ENCODE peak calls at places on chromosomes 7 and 10, in eight cellular contexts. One of them, this sample, is unnamed.
A peak's percentile ranks its signal among the peaks of the same experiment; 100 is the strongest.

GRCh38 chr10:80488539-80489066 is 34.5 kb downstream of the TSPAN14 start:
- DNase-seq in suprapubic skin: no peak
- DNase-seq in cardiac fibroblast: no peak
- DNase-seq in ovary: no peak
- DNase-seq in astrocyte of the spinal cord: no peak
- DNase-seq in foreskin fibroblast: no peak
- DNase-seq in fibroblast of lung: no peak
- DNase-seq in pancreas: peak; percentile 9
- DNase-seq in this sample: no peak

GRCh38 chr7:74452748-74453320 is 872 bp upstream of the GTF2IRD1 start:
- DNase-seq in suprapubic skin: no peak
- DNase-seq in cardiac fibroblast: no peak
- DNase-seq in ovary: peak; percentile 69
- DNase-seq in astrocyte of the spinal cord: peak; percentile 50
- DNase-seq in foreskin fibroblast: peak; percentile 48
- DNase-seq in fibroblast of lung: peak; percentile 81
- DNase-seq in pancreas: no peak
- DNase-seq in this sample: peak; percentile 22

GRCh38 chr7:140214075-140214684 is 37.4 kb upstream of the KDM7A start:
- DNase-seq in suprapubic skin: peak; percentile 83
- DNase-seq in cardiac fibroblast: peak; percentile 46
- DNase-seq in ovary: no peak
- DNase-seq in astrocyte of the spinal cord: peak; percentile 52
- DNase-seq in foreskin fibroblast: no peak
- DNase-seq in fibroblast of lung: peak; percentile 27
- DNase-seq in pancreas: peak; percentile 91
- DNase-seq in this sample: peak; percentile 48

GRCh38 chr10:641149-642010 is 48.1 kb downstream of the DIP2C start:
- DNase-seq in suprapubic skin: peak; percentile 53
- DNase-seq in cardiac fibroblast: no peak
- DNase-seq in ovary: no peak
- DNase-seq in astrocyte of the spinal cord: no peak
- DNase-seq in foreskin fibroblast: no peak
- DNase-seq in fibroblast of lung: no peak
- DNase-seq in pancreas: no peak
- DNase-seq in this sample: no peak

GRCh38 chr10:35447693-35448407 is 111.5 kb downstream of the CCNY start:
- DNase-seq in suprapubic skin: no peak
- DNase-seq in cardiac fibroblast: peak; percentile 77
- DNase-seq in ovary: no peak
- DNase-seq in astrocyte of the spinal cord: peak; percentile 72
- DNase-seq in foreskin fibroblast: peak; percentile 30
- DNase-seq in fibroblast of lung: peak; percentile 32
- DNase-seq in pancreas: no peak
- DNase-seq in this sample: peak; percentile 82

GRCh38 chr7:157926107-157926506 is 589.3 kb downstream of the DNAJB6 start:
- DNase-seq in suprapubic skin: no peak
- DNase-seq in cardiac fibroblast: no peak
- DNase-seq in ovary: no peak
- DNase-seq in astrocyte of the spinal cord: no peak
- DNase-seq in foreskin fibroblast: no peak
- DNase-seq in fibroblast of lung: no peak
- DNase-seq in pancreas: no peak
- DNase-seq in this sample: no peak

GRCh38 chr7:17681965-17682364 is 258.3 kb downstream of the SNX13 start:
- DNase-seq in suprapubic skin: no peak
- DNase-seq in cardiac fibroblast: peak; percentile 82
- DNase-seq in ovary: no peak
- DNase-seq in astrocyte of the spinal cord: peak; percentile 55
- DNase-seq in foreskin fibroblast: peak; percentile 57
- DNase-seq in fibroblast of lung: no peak
- DNase-seq in pancreas: no peak
- DNase-seq in this sample: peak; percentile 16

GRCh38 chr7:84003191-84003590 is 191.4 kb downstream of the SEMA3A start:
- DNase-seq in suprapubic skin: no peak
- DNase-seq in cardiac fibroblast: no peak
- DNase-seq in ovary: no peak
- DNase-seq in astrocyte of the spinal cord: no peak
- DNase-seq in foreskin fibroblast: no peak
- DNase-seq in fibroblast of lung: no peak
- DNase-seq in pancreas: no peak
- DNase-seq in this sample: no peak

GRCh38 chr10:24730811-24731210 is 7.1 kb upstream of the ARHGAP21 start:
- DNase-seq in suprapubic skin: no peak
- DNase-seq in cardiac fibroblast: no peak
- DNase-seq in ovary: no peak
- DNase-seq in astrocyte of the spinal cord: no peak
- DNase-seq in foreskin fibroblast: no peak
- DNase-seq in fibroblast of lung: no peak
- DNase-seq in pancreas: no peak
- DNase-seq in this sample: no peak

GRCh38 chr7:30923009-30923773 is 11.5 kb downstream of the AQP1 start:
- DNase-seq in suprapubic skin: peak; percentile 72
- DNase-seq in cardiac fibroblast: no peak
- DNase-seq in ovary: peak; percentile 6
- DNase-seq in astrocyte of the spinal cord: no peak
- DNase-seq in foreskin fibroblast: no peak
- DNase-seq in fibroblast of lung: no peak
- DNase-seq in pancreas: peak; percentile 58
- DNase-seq in this sample: no peak

GRCh38 chr10:2882628-2883027 is 184.7 kb upstream of the PFKP start:
- DNase-seq in suprapubic skin: no peak
- DNase-seq in cardiac fibroblast: no peak
- DNase-seq in ovary: no peak
- DNase-seq in astrocyte of the spinal cord: no peak
- DNase-seq in foreskin fibroblast: no peak
- DNase-seq in fibroblast of lung: no peak
- DNase-seq in pancreas: no peak
- DNase-seq in this sample: no peak

GRCh38 chr10:22854935-22855421 is 72.9 kb upstream of the ARMC3 start:
- DNase-seq in suprapubic skin: no peak
- DNase-seq in cardiac fibroblast: peak; percentile 54
- DNase-seq in ovary: no peak
- DNase-seq in astrocyte of the spinal cord: no peak
- DNase-seq in foreskin fibroblast: no peak
- DNase-seq in fibroblast of lung: peak; percentile 41
- DNase-seq in pancreas: no peak
- DNase-seq in this sample: peak; percentile 76

GRCh38 chr10:78185693-78186055 is 152.0 kb downstream of the RPS24 start:
- DNase-seq in suprapubic skin: no peak
- DNase-seq in cardiac fibroblast: no peak
- DNase-seq in ovary: no peak
- DNase-seq in astrocyte of the spinal cord: no peak
- DNase-seq in foreskin fibroblast: no peak
- DNase-seq in fibroblast of lung: no peak
- DNase-seq in pancreas: no peak
- DNase-seq in this sample: no peak

GRCh38 chr7:157874870-157875229 is 538.0 kb downstream of the DNAJB6 start:
- DNase-seq in suprapubic skin: no peak
- DNase-seq in cardiac fibroblast: no peak
- DNase-seq in ovary: no peak
- DNase-seq in astrocyte of the spinal cord: peak; percentile 3
- DNase-seq in foreskin fibroblast: no peak
- DNase-seq in fibroblast of lung: no peak
- DNase-seq in pancreas: no peak
- DNase-seq in this sample: no peak

GRCh38 chr7:1543826-1544177 is 12.2 kb downstream of the TMEM184A start:
- DNase-seq in suprapubic skin: no peak
- DNase-seq in cardiac fibroblast: no peak
- DNase-seq in ovary: no peak
- DNase-seq in astrocyte of the spinal cord: no peak
- DNase-seq in foreskin fibroblast: no peak
- DNase-seq in fibroblast of lung: no peak
- DNase-seq in pancreas: no peak
- DNase-seq in this sample: no peak

DNA sequence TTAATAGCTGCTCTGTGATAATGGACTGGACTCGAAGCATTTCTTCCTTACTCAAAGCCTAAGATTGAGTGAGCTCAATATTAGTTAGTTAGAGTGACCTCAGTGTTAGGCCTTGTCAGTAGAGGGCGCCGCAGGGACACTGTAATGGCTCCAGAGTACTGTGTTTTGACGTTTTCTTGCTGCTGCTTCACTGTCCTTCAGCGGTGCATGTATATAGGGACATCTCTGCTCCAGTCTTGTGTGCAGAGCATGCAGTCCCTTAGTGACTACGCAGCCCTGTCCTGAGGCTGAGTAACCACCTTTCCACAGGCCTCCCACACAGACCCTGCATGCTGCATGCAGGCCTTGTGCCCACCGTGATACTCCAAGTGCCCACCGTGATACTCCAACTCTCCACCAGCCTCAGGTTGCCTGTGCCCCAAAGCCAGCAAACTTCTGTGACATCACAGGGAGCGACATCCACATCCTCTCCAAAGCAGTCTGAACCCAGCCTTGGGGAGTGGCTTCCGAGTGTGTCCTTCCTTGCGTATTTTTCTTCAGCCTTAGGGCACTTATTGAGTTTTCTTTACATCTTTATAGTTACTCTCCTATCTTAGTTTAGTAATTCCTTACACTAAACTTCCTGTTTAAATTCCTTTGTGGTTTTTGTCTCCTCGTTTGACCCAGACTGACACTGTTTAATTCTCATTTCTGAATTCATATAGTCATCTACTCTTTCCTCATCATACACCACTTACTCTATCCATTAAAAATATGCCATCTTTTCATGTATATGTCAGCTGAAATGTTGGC is 118.2 kb downstream of the JAZF1 start:
- DNase-seq in suprapubic skin: no peak
- DNase-seq in cardiac fibroblast: peak; percentile 74
- DNase-seq in ovary: peak; percentile 74
- DNase-seq in astrocyte of the spinal cord: peak; percentile 42
- DNase-seq in foreskin fibroblast: peak; percentile 56
- DNase-seq in fibroblast of lung: peak; percentile 70
- DNase-seq in pancreas: no peak
- DNase-seq in this sample: peak; percentile 82
- TF ChIP-seq CTCF in suprapubic skin: peak; percentile 10
- TF ChIP-seq CTCF in cardiac fibroblast: peak; percentile 70
- TF ChIP-seq CTCF in ovary: peak; percentile 48
- TF ChIP-seq CTCF in astrocyte of the spinal cord: peak; percentile 74
- TF ChIP-seq CTCF in foreskin fibroblast: peak; percentile 73
- TF ChIP-seq CTCF in fibroblast of lung: peak; percentile 77
- TF ChIP-seq CTCF in pancreas: peak; percentile 35
- TF ChIP-seq CTCF in this sample: peak; percentile 84

DNA sequence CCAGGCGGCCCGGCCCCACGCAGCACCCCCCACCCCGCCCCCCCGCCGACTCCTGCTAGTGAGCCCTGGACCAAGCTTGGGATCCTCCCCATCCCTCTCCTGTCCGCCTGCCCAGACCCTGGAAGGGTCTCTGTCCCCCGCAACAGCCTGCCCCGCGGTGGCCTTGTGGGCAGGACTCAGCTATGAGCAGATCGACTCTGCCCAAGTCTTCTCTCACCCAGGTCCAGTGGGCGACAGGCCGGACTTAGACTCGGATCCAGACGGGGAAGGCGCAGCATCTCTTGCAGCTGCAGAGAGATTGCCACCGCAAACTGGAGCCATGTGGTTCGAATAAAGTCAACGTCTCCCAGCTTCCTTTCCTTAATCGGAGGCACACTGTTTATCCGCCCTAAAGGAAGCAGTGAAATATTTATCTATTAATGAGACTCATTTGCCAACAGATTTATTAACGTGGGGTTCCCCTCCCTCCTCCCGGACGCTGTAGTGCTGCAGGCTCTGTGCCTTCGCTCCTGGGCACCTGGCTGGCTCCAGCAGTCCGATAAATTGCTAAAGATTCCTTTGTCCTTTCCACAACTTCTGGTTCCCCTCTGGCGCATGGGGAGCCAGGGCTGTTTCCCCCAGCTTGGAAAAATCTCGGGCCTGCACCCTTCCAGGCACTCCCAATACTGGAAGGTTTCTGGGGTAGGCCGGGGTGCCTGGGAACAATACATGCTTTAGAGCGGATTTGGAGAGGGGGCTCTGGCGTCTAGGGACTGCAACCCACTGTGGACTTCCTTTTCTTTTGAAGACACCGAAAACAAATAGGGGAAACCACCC is 634 bp upstream of the HOXA7 start:
- DNase-seq in suprapubic skin: peak; percentile 74
- DNase-seq in cardiac fibroblast: no peak
- DNase-seq in ovary: peak; percentile 31
- DNase-seq in astrocyte of the spinal cord: peak; percentile 46
- DNase-seq in foreskin fibroblast: no peak
- DNase-seq in fibroblast of lung: no peak
- DNase-seq in pancreas: peak; percentile 69
- DNase-seq in this sample: no peak
- H3K4me3 ChIP-seq in suprapubic skin: peak overlapping the region; percentile 84
- H3K4me3 ChIP-seq in cardiac fibroblast: no peak overlapping the region
- H3K4me3 ChIP-seq in ovary: peak overlapping the region; percentile 61
- H3K4me3 ChIP-seq in astrocyte of the spinal cord: peak overlapping the region; percentile 55
- H3K4me3 ChIP-seq in foreskin fibroblast: peak overlapping the region; percentile 64
- H3K4me3 ChIP-seq in fibroblast of lung: no peak overlapping the region
- H3K4me3 ChIP-seq in pancreas: peak overlapping the region; percentile 29
- H3K4me3 ChIP-seq in this sample: no peak overlapping the region

GRCh38 chr10:96165726-96166125 is 35.6 kb downstream of the ZNF518A start:
- DNase-seq in suprapubic skin: no peak
- DNase-seq in cardiac fibroblast: no peak
- DNase-seq in ovary: no peak
- DNase-seq in astrocyte of the spinal cord: no peak
- DNase-seq in foreskin fibroblast: no peak
- DNase-seq in fibroblast of lung: no peak
- DNase-seq in pancreas: no peak
- DNase-seq in this sample: no peak

GRCh38 chr10:96172666-96173065 is 42.6 kb downstream of the ZNF518A start:
- DNase-seq in suprapubic skin: no peak
- DNase-seq in cardiac fibroblast: no peak
- DNase-seq in ovary: no peak
- DNase-seq in astrocyte of the spinal cord: no peak
- DNase-seq in foreskin fibroblast: no peak
- DNase-seq in fibroblast of lung: no peak
- DNase-seq in pancreas: no peak
- DNase-seq in this sample: no peak

GRCh38 chr10:96170212-96170611 is 40.1 kb downstream of the ZNF518A start:
- DNase-seq in suprapubic skin: no peak
- DNase-seq in cardiac fibroblast: no peak
- DNase-seq in ovary: no peak
- DNase-seq in astrocyte of the spinal cord: no peak
- DNase-seq in foreskin fibroblast: no peak
- DNase-seq in fibroblast of lung: no peak
- DNase-seq in pancreas: no peak
- DNase-seq in this sample: no peak

GRCh38 chr10:96168546-96168945 is 38.4 kb downstream of the ZNF518A start:
- DNase-seq in suprapubic skin: no peak
- DNase-seq in cardiac fibroblast: peak; percentile 37
- DNase-seq in ovary: no peak
- DNase-seq in astrocyte of the spinal cord: no peak
- DNase-seq in foreskin fibroblast: no peak
- DNase-seq in fibroblast of lung: no peak
- DNase-seq in pancreas: no peak
- DNase-seq in this sample: peak; percentile 9
- TF ChIP-seq CTCF in suprapubic skin: no peak
- TF ChIP-seq CTCF in cardiac fibroblast: no peak
- TF ChIP-seq CTCF in ovary: no peak
- TF ChIP-seq CTCF in astrocyte of the spinal cord: no peak
- TF ChIP-seq CTCF in foreskin fibroblast: no peak
- TF ChIP-seq CTCF in fibroblast of lung: no peak
- TF ChIP-seq CTCF in pancreas: no peak
- TF ChIP-seq CTCF in this sample: no peak

DNA sequence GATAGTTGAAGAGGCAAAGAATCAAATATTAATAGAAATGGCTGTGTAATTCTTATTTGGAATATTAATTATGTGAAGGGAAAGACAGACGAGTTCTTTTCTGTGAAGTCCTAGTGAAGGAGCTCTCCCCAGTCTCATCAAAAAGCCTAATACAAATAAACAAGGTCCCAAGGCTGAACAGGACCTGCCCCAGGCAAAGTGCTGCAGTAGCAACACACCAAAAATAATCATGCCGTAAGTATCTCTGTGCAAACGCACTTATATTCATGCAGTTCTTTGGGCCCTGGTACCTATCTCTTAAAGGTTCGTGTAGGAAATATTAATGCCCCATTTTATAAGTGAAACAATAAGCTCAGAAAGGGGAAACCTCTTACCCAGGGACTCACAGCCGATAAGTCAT is 12.2 kb upstream of the CHST15 start:
- DNase-seq in suprapubic skin: no peak
- DNase-seq in cardiac fibroblast: no peak
- DNase-seq in ovary: peak; percentile 31
- DNase-seq in astrocyte of the spinal cord: peak; percentile 10
- DNase-seq in foreskin fibroblast: no peak
- DNase-seq in fibroblast of lung: peak; percentile 26
- DNase-seq in pancreas: no peak
- DNase-seq in this sample: peak; percentile 47
- H3K4me3 ChIP-seq in suprapubic skin: no peak overlapping the region
- H3K4me3 ChIP-seq in cardiac fibroblast: no peak overlapping the region
- H3K4me3 ChIP-seq in ovary: peak overlapping the region; percentile 2
- H3K4me3 ChIP-seq in astrocyte of the spinal cord: no peak overlapping the region
- H3K4me3 ChIP-seq in foreskin fibroblast: no peak overlapping the region
- H3K4me3 ChIP-seq in fibroblast of lung: no peak overlapping the region
- H3K4me3 ChIP-seq in pancreas: no peak overlapping the region
- H3K4me3 ChIP-seq in this sample: no peak overlapping the region

This sample was measured in choroid plexus epithelial cell.